ENCODE peak calls at places on chromosomes 1 and 21, in four cellular contexts. X is K562, G is GM12878, M is HL-60. A is an unnamed sample.

GRCh38 chr1:79603862-79604261 is 597.3 kb upstream of the ADGRL4 start:
- DNase-seq in X (no peak), G (no peak), M (no peak), A (no peak)

GRCh38 chr1:51799372-51799771 is 79.2 kb downstream of the NRDC start:
- DNase-seq in X (no peak), G (no peak), M (no peak), A (no peak)

GRCh38 chr21:21458124-21458631 is 460.0 kb downstream of the NCAM2 start:
- DNase-seq in X (no peak), G (no peak), M (no peak), A (no peak)

GRCh38 chr21:15058718-15059316 is 6.0 kb downstream of the NRIP1 start:
- DNase-seq in X (peak; percentile 34), G (no peak), M (no peak), A (no peak)

GRCh38 chr1:216606047-216606637 is 117.1 kb downstream of the ESRRG start:
- DNase-seq in X (no peak), G (no peak), M (no peak), A (no peak)

GRCh38 chr1:168084396-168085231 is 52.1 kb downstream of the GPR161 start:
- DNase-seq in X (peak; percentile 83), G (no peak), M (peak; percentile 69), A (peak; percentile 71)

GRCh38 chr1:218351617-218352438 is 6.7 kb downstream of the TGFB2 start:
- DNase-seq in X (peak; percentile 33), G (no peak), M (peak; percentile 63), A (no peak)

GRCh38 chr1:100039571-100039970 is 69.8 kb downstream of the SLC35A3 start:
- DNase-seq in X (no peak), G (no peak), M (no peak), A (no peak)

GRCh38 chr1:93753766-93754763 is 72.4 kb upstream of the BCAR3 start:
- DNase-seq in X (no peak), G (no peak), M (no peak), A (no peak)

GRCh38 chr21:33360871-33361602 is 36.3 kb downstream of the IFNAR1 start:
- DNase-seq in X (peak; percentile 87), G (peak; percentile 78), M (peak; percentile 84), A (peak; percentile 39)

GRCh38 chr1:18283601-18284385 is 176.2 kb downstream of the IGSF21 start:
- DNase-seq in X (no peak), G (peak; percentile 71), M (no peak), A (no peak)

GRCh38 chr1:77398115-77398514 is 116.3 kb downstream of the AK5 start:
- DNase-seq in X (no peak), G (no peak), M (no peak), A (no peak)

GRCh38 chr1:236073307-236073897 is 8.5 kb upstream of the NID1 start:
- DNase-seq in X (no peak), G (no peak), M (no peak), A (no peak)

GRCh38 chr1:202122639-202123335 is at the start of gene GPR37L1:
- DNase-seq in X (peak; percentile 66), G (no peak), M (no peak), A (no peak)

GRCh38 chr1:223844521-223844961 is 1.2 kb downstream of the TP53BP2 start:
- DNase-seq in X (no peak), G (no peak), M (no peak), A (no peak)

GRCh38 chr1:82000221-82000620 is 199.5 kb downstream of the ADGRL2 start:
- DNase-seq in X (no peak), G (no peak), M (no peak), A (no peak)

GRCh38 chr1:29124366-29125236 is 898 bp upstream of the TMEM200B start:
- DNase-seq in X (peak; percentile 95), G (no peak), M (peak; percentile 30), A (peak; percentile 64)

GRCh38 chr1:2174348-2175054 is 20.1 kb downstream of the FAAP20 start:
- DNase-seq in X (peak; percentile 83), G (no peak), M (peak; percentile 60), A (peak; percentile 81)

GRCh38 chr1:19798486-19799232 is 1.1 kb downstream of the TMCO4 start:
- DNase-seq in X (no peak), G (no peak), M (no peak), A (no peak)

GRCh38 chr1:10606070-10606469 is 131.3 kb downstream of the PEX14 start:
- DNase-seq in X (no peak), G (no peak), M (no peak), A (no peak)

DNA sequence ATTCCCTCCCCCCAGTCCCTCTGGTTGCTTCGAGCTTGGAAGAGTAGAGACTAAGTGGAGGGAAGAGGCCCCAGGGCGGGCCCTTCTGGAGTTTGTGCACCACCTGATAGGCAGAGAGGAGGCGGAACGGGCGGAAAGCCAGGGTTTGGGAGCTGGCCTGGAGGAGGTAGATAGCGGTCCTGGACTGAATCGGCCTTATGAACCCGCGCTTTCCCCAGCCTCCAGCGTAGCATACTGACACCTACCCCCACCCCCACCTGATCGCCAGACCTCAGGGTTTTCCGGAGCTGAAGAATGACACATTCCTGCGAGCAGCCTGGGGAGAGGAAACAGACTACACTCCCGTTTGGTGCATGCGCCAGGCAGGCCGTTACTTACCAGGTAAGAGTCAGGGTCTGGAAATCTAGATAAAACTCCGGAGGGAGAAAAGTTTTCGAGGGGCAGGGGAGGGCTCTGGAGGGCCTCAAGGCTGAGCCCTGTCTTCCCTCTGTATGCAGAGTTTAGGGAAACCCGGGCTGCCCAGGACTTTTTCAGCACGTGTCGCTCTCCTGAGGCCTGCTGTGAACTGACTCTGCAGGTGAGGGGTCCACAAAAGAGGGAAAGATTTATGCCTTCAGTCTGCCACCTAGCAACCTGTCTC is 705 bp downstream of the UROD start:
- DNase-seq in X (peak; percentile 99), G (no peak), M (peak; percentile 58), A (no peak)
- TF ChIP-seq SPI1 in X (peak; percentile 32), G (no peak), M (no peak), A (no peak)

GRCh38 chr21:44065428-44065827 is 41.8 kb upstream of the PWP2 start:
- DNase-seq in X (no peak), G (no peak), M (peak; percentile 88), A (no peak)
- TF ChIP-seq SPI1 in X (no peak), G (no peak), M (peak; percentile 31), A (no peak)

GRCh38 chr21:44737706-44738354 is 26.5 kb upstream of the TSPEAR start:
- DNase-seq in X (no peak), G (no peak), M (no peak), A (no peak)

GRCh38 chr21:44734841-44735240 is 23.5 kb upstream of the TSPEAR start:
- DNase-seq in X (no peak), G (no peak), M (no peak), A (no peak)

GRCh38 chr21:44736291-44737004 is 25.1 kb upstream of the TSPEAR start:
- DNase-seq in X (no peak), G (no peak), M (no peak), A (no peak)

GRCh38 chr21:44734026-44734745 is 22.8 kb upstream of the TSPEAR start:
- DNase-seq in X (no peak), G (no peak), M (no peak), A (no peak)

GRCh38 chr21:44735821-44736220 is 24.4 kb upstream of the TSPEAR start:
- DNase-seq in X (no peak), G (no peak), M (no peak), A (no peak)
- TF ChIP-seq SPI1 in X (no peak), G (no peak), M (no peak), A (no peak)

GRCh38 chr21:45154511-45155508 is 80.4 kb downstream of the ADARB1 start:
- DNase-seq in X (no peak), G (no peak), M (no peak), A (no peak)
- TF ChIP-seq SPI1 in X (no peak), G (no peak), M (no peak), A (no peak)

GRCh38 chr1:40057310-40058030 is 16.9 kb downstream of the CAP1 start:
- DNase-seq in X (peak; percentile 78), G (no peak), M (no peak), A (no peak)

GRCh38 chr1:40058453-40059291 is 18.1 kb downstream of the CAP1 start:
- DNase-seq in X (peak; percentile 47), G (no peak), M (no peak), A (no peak)

GRCh38 chr1:40059292-40059959 is 18.9 kb downstream of the CAP1 start:
- DNase-seq in X (peak; percentile 56), G (no peak), M (peak; percentile 74), A (no peak)

GRCh38 chr1:40058097-40058452 is 17.5 kb downstream of the CAP1 start:
- DNase-seq in X (no peak), G (no peak), M (no peak), A (no peak)

DNA sequence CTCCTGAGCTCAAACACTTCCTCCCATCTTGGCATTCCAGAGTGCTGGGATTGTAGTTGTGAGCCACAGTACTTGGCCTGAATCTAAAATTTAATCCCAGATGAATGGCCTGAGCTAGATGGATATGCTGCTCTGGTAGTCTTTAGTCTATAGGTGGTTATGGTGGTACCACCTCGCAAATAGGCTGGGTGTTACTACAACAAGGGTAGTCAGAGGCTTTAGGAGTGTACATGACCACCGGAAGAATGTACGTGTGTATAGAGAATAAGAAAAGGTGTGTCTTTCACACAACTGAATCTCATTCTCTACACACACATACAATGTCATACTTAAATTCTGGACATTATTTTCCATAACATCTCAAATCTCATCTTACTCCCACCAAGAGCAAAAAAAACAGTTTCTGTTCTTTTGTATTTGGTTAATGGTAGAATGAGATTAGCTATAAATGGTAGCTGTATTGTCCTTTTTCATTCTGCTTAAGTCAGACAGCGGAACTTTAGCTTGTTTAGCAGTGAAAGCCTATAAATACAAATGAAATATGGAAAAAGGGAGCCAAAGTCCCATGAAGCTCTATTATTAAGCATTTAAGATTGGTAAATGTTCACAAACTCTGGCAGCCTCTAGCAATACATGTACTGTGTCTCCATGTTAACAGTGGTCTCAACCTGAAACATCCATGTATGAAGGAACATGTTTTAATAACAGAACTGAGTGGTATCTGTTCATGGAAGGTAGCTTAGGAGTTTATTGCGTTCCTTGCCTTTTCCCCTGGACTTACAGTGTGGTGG is 16.2 kb downstream of the CAP1 start:
- DNase-seq in X (no peak), G (no peak), M (no peak), A (no peak)
- TF ChIP-seq SPI1 in X (no peak), G (no peak), M (no peak), A (no peak)

A was measured in GM12891.